ENCODE peak calls at places on chromosomes 5 and 9, in five cellular contexts. P is NCI-H146; Q is T-helper 1 cell; T is stimulated activated CD4-positive, alpha-beta T cell treated with anti-CD3 and anti-CD28 coated beads, Interleukin-1b, Interleukin-23, amount 100 ng/mL, for 24 hours; J is A549. O is an unnamed sample.

GRCh38 chr9:33101104-33101951 is 24.9 kb upstream of the SMU1 start:
- DNase-seq in P (no peak), Q (no peak), T (no peak), J (peak; percentile 49), O (peak; percentile 94)

GRCh38 chr9:37565661-37566618 is 10.2 kb downstream of the FBXO10 start:
- DNase-seq in P (no peak), Q (no peak), T (no peak), J (no peak), O (no peak)

GRCh38 chr5:178312900-178313299 is 80.3 kb upstream of the PHYKPL start:
- DNase-seq in P (no peak), Q (no peak), T (no peak), J (no peak), O (no peak)

GRCh38 chr9:129776938-129777768 is 24.3 kb upstream of the PTGES start:
- DNase-seq in P (peak; percentile 17), Q (no peak), T (no peak), J (peak; percentile 96), O (peak; percentile 98)

GRCh38 chr5:154863291-154864080 is 5.1 kb downstream of the CNOT8 start:
- DNase-seq in P (no peak), Q (no peak), T (no peak), J (no peak), O (no peak)

GRCh38 chr5:115509547-115509946 is 35.0 kb downstream of the FEM1C start:
- DNase-seq in P (no peak), Q (no peak), T (no peak), J (no peak), O (no peak)

GRCh38 chr5:180213256-180213600 is 4.2 kb upstream of the RASGEF1C start:
- DNase-seq in P (no peak), Q (no peak), T (no peak), J (no peak), O (no peak)

GRCh38 chr5:161740433-161740832 is 54.9 kb downstream of the GABRA6 start:
- DNase-seq in P (no peak), Q (no peak), T (no peak), J (no peak), O (no peak)

GRCh38 chr5:39266442-39266841 is 47.1 kb upstream of the FYB1 start:
- DNase-seq in P (no peak), Q (no peak), T (no peak), J (peak; percentile 23), O (no peak)

GRCh38 chr5:143138839-143139238 is 264.6 kb downstream of the NR3C1 start:
- DNase-seq in P (no peak), Q (no peak), T (no peak), J (no peak), O (no peak)

GRCh38 chr5:147036691-147037245 is 158.2 kb upstream of the PPP2R2B start:
- DNase-seq in P (no peak), Q (no peak), T (no peak), J (no peak), O (no peak)

GRCh38 chr9:91047993-91048607 is 246.5 kb downstream of the SYK start:
- DNase-seq in P (no peak), Q (no peak), T (no peak), J (no peak), O (peak; percentile 62)

GRCh38 chr5:180785151-180785781 is 17.3 kb downstream of the MGAT1 start:
- DNase-seq in P (no peak), Q (no peak), T (no peak), J (no peak), O (no peak)

GRCh38 chr9:81557957-81558791 is 131.2 kb downstream of the TLE1 start:
- DNase-seq in P (no peak), Q (no peak), T (no peak), J (no peak), O (peak; percentile 59)

GRCh38 chr5:43967165-43967564 is 364.2 kb downstream of the NNT start:
- DNase-seq in P (no peak), Q (no peak), T (no peak), J (no peak), O (no peak)

GRCh38 chr5:134365604-134366003 is 1.4 kb downstream of the CDKL3 start:
- DNase-seq in P (no peak), Q (no peak), T (no peak), J (no peak), O (no peak)

GRCh38 chr9:82571540-82571939 is 491.4 kb downstream of the RASEF start:
- DNase-seq in P (no peak), Q (no peak), T (no peak), J (no peak), O (no peak)

GRCh38 chr5:14332746-14333145 is 189.6 kb downstream of the TRIO start:
- DNase-seq in P (no peak), Q (no peak), T (no peak), J (no peak), O (no peak)

GRCh38 chr5:39005566-39006232 is 68.5 kb downstream of the RICTOR start:
- DNase-seq in P (no peak), Q (no peak), T (no peak), J (peak; percentile 68), O (no peak)

GRCh38 chr9:34589656-34590375 is at the start of gene CNTFR:
- DNase-seq in P (peak; percentile 60), Q (no peak), T (no peak), J (no peak), O (no peak)

GRCh38 chr9:30846644-30847043 is 1537.8 kb upstream of the ACO1 start:
- DNase-seq in P (no peak), Q (no peak), T (no peak), J (no peak), O (no peak)

GRCh38 chr9:111074395-111074794 is 36.1 kb upstream of the LPAR1 start:
- DNase-seq in P (no peak), Q (no peak), T (no peak), J (no peak), O (no peak)

GRCh38 chr9:9764821-9765220 is 848.0 kb downstream of the PTPRD start:
- DNase-seq in P (no peak), Q (no peak), T (no peak), J (no peak), O (no peak)

GRCh38 chr5:124746916-124747769 is 704 bp upstream of the ZNF608 start:
- DNase-seq in P (peak; percentile 93), Q (no peak), T (no peak), J (peak; percentile 83), O (peak; percentile 92)

GRCh38 chr5:66888613-66889012 is 292.4 kb downstream of the MAST4 start:
- DNase-seq in P (no peak), Q (no peak), T (no peak), J (no peak), O (no peak)

O was measured in Caki2.